ENCODE peak calls at places on chromosome 11, in four cellular contexts. One of them, this sample, is unnamed. For H3K4me1 and H3K9me3, the result is how much of the 10 kb centered on the place peaks cover.

GRCh38 chr11:76224461-76225121 is 18.3 kb upstream of the WNT11 start:
- DNase-seq in kidney: peak
- DNase-seq in Peyer's patch: no peak
- DNase-seq in cardiac muscle cell: no peak
- DNase-seq in this sample: no peak

GRCh38 chr11:12411806-12412727 is 34.7 kb downstream of the PARVA start:
- DNase-seq in kidney: peak
- DNase-seq in Peyer's patch: peak
- DNase-seq in cardiac muscle cell: peak
- DNase-seq in this sample: peak

GRCh38 chr11:41044747-41045146 is 414.7 kb downstream of the LRRC4C start:
- DNase-seq in cardiac muscle cell: no peak
- DNase-seq in kidney: no peak
- DNase-seq in Peyer's patch: no peak
- DNase-seq in this sample: no peak

GRCh38 chr11:68118753-68119448 is 2.3 kb downstream of the CHKA start:
- DNase-seq in Peyer's patch: no peak
- DNase-seq in cardiac muscle cell: peak
- DNase-seq in kidney: no peak
- DNase-seq in this sample: no peak

GRCh38 chr11:47403571-47403970 is 4.8 kb upstream of the SLC39A13 start:
- DNase-seq in kidney: no peak
- DNase-seq in Peyer's patch: no peak
- DNase-seq in cardiac muscle cell: no peak
- DNase-seq in this sample: no peak

GRCh38 chr11:70522613-70523311 is 124.4 kb downstream of the CTTN start:
- DNase-seq in Peyer's patch: no peak
- DNase-seq in cardiac muscle cell: no peak
- DNase-seq in kidney: peak
- DNase-seq in this sample: no peak

GRCh38 chr11:86418929-86419328 is 44.2 kb downstream of the CCDC81 start:
- DNase-seq in cardiac muscle cell: no peak
- DNase-seq in kidney: no peak
- DNase-seq in Peyer's patch: no peak
- DNase-seq in this sample: no peak

GRCh38 chr11:85748455-85748891 is 62.5 kb downstream of the SYTL2 start:
- DNase-seq in Peyer's patch: no peak
- DNase-seq in cardiac muscle cell: no peak
- DNase-seq in kidney: no peak
- DNase-seq in this sample: no peak

GRCh38 chr11:110903830-110904229 is 191.6 kb upstream of the ARHGAP20 start:
- DNase-seq in kidney: no peak
- DNase-seq in cardiac muscle cell: peak
- DNase-seq in Peyer's patch: no peak
- DNase-seq in this sample: no peak

GRCh38 chr11:34549271-34549670 is 35.7 kb upstream of the ELF5 start:
- DNase-seq in Peyer's patch: no peak
- DNase-seq in kidney: no peak
- DNase-seq in cardiac muscle cell: no peak
- DNase-seq in this sample: no peak

GRCh38 chr11:78840623-78841022 is 266.0 kb upstream of the NARS2 start:
- DNase-seq in kidney: no peak
- DNase-seq in cardiac muscle cell: peak
- DNase-seq in Peyer's patch: no peak
- DNase-seq in this sample: no peak

GRCh38 chr11:64384981-64385952 is 26.3 kb downstream of the RPS6KA4 start:
- DNase-seq in kidney: no peak
- DNase-seq in cardiac muscle cell: no peak
- DNase-seq in Peyer's patch: no peak
- DNase-seq in this sample: no peak

GRCh38 chr11:132202621-132203020 is 832.2 kb downstream of the NTM start:
- DNase-seq in cardiac muscle cell: no peak
- DNase-seq in Peyer's patch: no peak
- DNase-seq in kidney: no peak
- DNase-seq in this sample: no peak

GRCh38 chr11:121800704-121801516 is 315.1 kb downstream of the BLID start:
- DNase-seq in cardiac muscle cell: peak
- DNase-seq in kidney: no peak
- DNase-seq in Peyer's patch: no peak
- DNase-seq in this sample: no peak

GRCh38 chr11:130478881-130479280 is 30.4 kb downstream of the ADAMTS15 start:
- DNase-seq in cardiac muscle cell: peak
- DNase-seq in kidney: no peak
- DNase-seq in Peyer's patch: no peak
- DNase-seq in this sample: no peak

GRCh38 chr11:126638663-126639062 is 283.2 kb downstream of the ST3GAL4 start:
- DNase-seq in kidney: no peak
- DNase-seq in Peyer's patch: no peak
- DNase-seq in cardiac muscle cell: no peak
- DNase-seq in this sample: no peak

GRCh38 chr11:1012740-1013627 is 23.5 kb downstream of the MUC6 start:
- DNase-seq in kidney: no peak
- DNase-seq in cardiac muscle cell: no peak
- DNase-seq in Peyer's patch: no peak
- DNase-seq in this sample: no peak

GRCh38 chr11:66081505-66081904 is 11.4 kb downstream of the PACS1 start:
- DNase-seq in kidney: no peak
- DNase-seq in cardiac muscle cell: peak
- DNase-seq in Peyer's patch: peak
- DNase-seq in this sample: peak

GRCh38 chr11:46295312-46295995 is 18.0 kb downstream of the CREB3L1 start:
- DNase-seq in cardiac muscle cell: peak
- DNase-seq in kidney: peak
- DNase-seq in Peyer's patch: peak
- DNase-seq in this sample: peak

GRCh38 chr11:124233376-124233775 is 7.5 kb upstream of the OR8G1 start:
- DNase-seq in cardiac muscle cell: no peak
- DNase-seq in Peyer's patch: no peak
- DNase-seq in kidney: no peak
- DNase-seq in this sample: no peak

GRCh38 chr11:844693-845644 is 2.3 kb downstream of the TSPAN4 start:
- DNase-seq in Peyer's patch: peak
- DNase-seq in cardiac muscle cell: peak
- DNase-seq in kidney: peak
- DNase-seq in this sample: peak

GRCh38 chr11:99246199-99246598 is 225.4 kb downstream of the CNTN5 start:
- DNase-seq in cardiac muscle cell: no peak
- DNase-seq in Peyer's patch: no peak
- DNase-seq in kidney: no peak
- DNase-seq in this sample: no peak

GRCh38 chr11:44727373-44728084 is 767 bp downstream of the TSPAN18 start:
- DNase-seq in Peyer's patch: peak
- DNase-seq in cardiac muscle cell: peak
- DNase-seq in kidney: peak
- DNase-seq in this sample: peak

GRCh38 chr11:121039971-121040613 is 16.2 kb downstream of the TBCEL start:
- DNase-seq in Peyer's patch: no peak
- DNase-seq in kidney: no peak
- DNase-seq in cardiac muscle cell: no peak
- DNase-seq in this sample: no peak

GRCh38 chr11:20443596-20443995 is 56.1 kb downstream of the PRMT3 start:
- DNase-seq in cardiac muscle cell: peak
- DNase-seq in kidney: no peak
- DNase-seq in Peyer's patch: no peak
- DNase-seq in this sample: no peak

GRCh38 chr11:64653388-64653973 is 62.5 kb downstream of the SLC22A12 start:
- DNase-seq in cardiac muscle cell: no peak
- DNase-seq in Peyer's patch: no peak
- DNase-seq in kidney: peak
- DNase-seq in this sample: no peak

GRCh38 chr11:28835790-28836189 is 727.6 kb downstream of the METTL15 start:
- DNase-seq in Peyer's patch: no peak
- DNase-seq in kidney: no peak
- DNase-seq in cardiac muscle cell: peak
- DNase-seq in this sample: no peak

GRCh38 chr11:124618863-124619262 is 3.8 kb upstream of the TBRG1 start:
- DNase-seq in kidney: no peak
- DNase-seq in cardiac muscle cell: no peak
- DNase-seq in Peyer's patch: no peak
- DNase-seq in this sample: no peak

GRCh38 chr11:69293819-69294505 is at the start of gene MYEOV:
- DNase-seq in Peyer's patch: peak
- DNase-seq in kidney: peak
- DNase-seq in cardiac muscle cell: peak
- DNase-seq in this sample: peak

GRCh38 chr11:69007978-69008381 is 5.1 kb downstream of the MRGPRF start:
- DNase-seq in cardiac muscle cell: peak
- DNase-seq in kidney: peak
- DNase-seq in Peyer's patch: no peak
- DNase-seq in this sample: peak

GRCh38 chr11:114122668-114123067 is 63.2 kb downstream of the ZBTB16 start:
- DNase-seq in Peyer's patch: no peak
- DNase-seq in cardiac muscle cell: no peak
- DNase-seq in kidney: no peak
- DNase-seq in this sample: no peak

GRCh38 chr11:114124601-114125144 is 65.2 kb downstream of the ZBTB16 start:
- DNase-seq in kidney: no peak
- DNase-seq in cardiac muscle cell: no peak
- DNase-seq in Peyer's patch: no peak
- DNase-seq in this sample: no peak

GRCh38 chr11:114121744-114122504 is 62.4 kb downstream of the ZBTB16 start:
- DNase-seq in Peyer's patch: no peak
- DNase-seq in kidney: no peak
- DNase-seq in cardiac muscle cell: no peak
- DNase-seq in this sample: peak

GRCh38 chr11:114125531-114125930 is 66.0 kb downstream of the ZBTB16 start:
- DNase-seq in Peyer's patch: no peak
- DNase-seq in kidney: no peak
- DNase-seq in cardiac muscle cell: no peak
- DNase-seq in this sample: peak

GRCh38 chr11:114123692-114124330 is 64.3 kb downstream of the ZBTB16 start:
- DNase-seq in kidney: no peak
- DNase-seq in cardiac muscle cell: no peak
- DNase-seq in Peyer's patch: no peak
- DNase-seq in this sample: no peak
- TF ChIP-seq CTCF in kidney: no peak
- TF ChIP-seq CTCF in cardiac muscle cell: no peak
- TF ChIP-seq CTCF in Peyer's patch: no peak
- TF ChIP-seq CTCF in this sample: no peak

GRCh38 chr11:112481893-112482292 is 221.2 kb upstream of the PLET1 start:
- DNase-seq in Peyer's patch: no peak
- DNase-seq in cardiac muscle cell: no peak
- DNase-seq in kidney: no peak
- DNase-seq in this sample: no peak

GRCh38 chr11:112481431-112481830 is 220.8 kb upstream of the PLET1 start:
- DNase-seq in Peyer's patch: no peak
- DNase-seq in kidney: no peak
- DNase-seq in cardiac muscle cell: no peak
- DNase-seq in this sample: no peak

DNA sequence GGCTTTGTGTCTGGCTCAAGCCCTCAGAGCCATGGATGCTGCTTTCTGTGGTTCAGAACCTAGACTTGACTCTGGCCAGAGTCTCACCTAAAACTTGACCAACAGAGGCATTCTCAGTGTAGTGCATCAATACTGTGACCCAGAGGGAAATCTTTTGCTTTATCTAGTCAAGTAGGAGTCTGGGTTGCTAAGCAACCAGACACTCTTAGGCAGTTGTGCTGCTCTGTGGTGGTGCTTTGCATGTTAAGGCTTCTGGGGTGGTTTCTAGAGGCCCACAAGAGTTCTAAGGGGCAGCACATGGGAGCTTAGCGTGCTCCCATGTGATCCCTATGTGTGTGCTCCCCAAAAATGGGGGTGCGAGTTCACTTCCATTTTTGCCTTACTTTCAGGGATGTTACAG is 224.6 kb upstream of the PLET1 start:
- DNase-seq in kidney: no peak
- DNase-seq in cardiac muscle cell: no peak
- DNase-seq in Peyer's patch: no peak
- DNase-seq in this sample: no peak
- H3K4me1 ChIP-seq in kidney: under half
- H3K4me1 ChIP-seq in cardiac muscle cell: under half
- H3K4me1 ChIP-seq in Peyer's patch: under half
- H3K4me1 ChIP-seq in this sample: under half

GRCh38 chr11:58742981-58743880 is 11.5 kb upstream of the GLYAT start:
- DNase-seq in kidney: no peak
- DNase-seq in Peyer's patch: no peak
- DNase-seq in cardiac muscle cell: no peak
- DNase-seq in this sample: no peak

GRCh38 chr11:58742140-58742539 is 10.4 kb upstream of the GLYAT start:
- DNase-seq in kidney: no peak
- DNase-seq in Peyer's patch: no peak
- DNase-seq in cardiac muscle cell: no peak
- DNase-seq in this sample: no peak

GRCh38 chr11:58739725-58740430 is 8.1 kb upstream of the GLYAT start:
- DNase-seq in Peyer's patch: no peak
- DNase-seq in cardiac muscle cell: no peak
- DNase-seq in kidney: no peak
- DNase-seq in this sample: no peak

GRCh38 chr11:58741127-58741526 is 9.4 kb upstream of the GLYAT start:
- DNase-seq in kidney: no peak
- DNase-seq in cardiac muscle cell: no peak
- DNase-seq in Peyer's patch: no peak
- DNase-seq in this sample: no peak

GRCh38 chr11:58740447-58740846 is 8.7 kb upstream of the GLYAT start:
- DNase-seq in Peyer's patch: no peak
- DNase-seq in kidney: no peak
- DNase-seq in cardiac muscle cell: no peak
- DNase-seq in this sample: peak
- H3K9me3 ChIP-seq in Peyer's patch: under half
- H3K9me3 ChIP-seq in kidney: under half
- H3K9me3 ChIP-seq in cardiac muscle cell: under half
- H3K9me3 ChIP-seq in this sample: under half

GRCh38 chr11:43558056-43558455 is 122.5 kb upstream of the HSD17B12 start:
- DNase-seq in cardiac muscle cell: no peak
- DNase-seq in Peyer's patch: no peak
- DNase-seq in kidney: no peak
- DNase-seq in this sample: no peak

GRCh38 chr11:43556892-43557291 is 123.6 kb upstream of the HSD17B12 start:
- DNase-seq in kidney: no peak
- DNase-seq in Peyer's patch: no peak
- DNase-seq in cardiac muscle cell: no peak
- DNase-seq in this sample: no peak

GRCh38 chr11:43558556-43559127 is 121.9 kb upstream of the HSD17B12 start:
- DNase-seq in cardiac muscle cell: no peak
- DNase-seq in kidney: no peak
- DNase-seq in Peyer's patch: no peak
- DNase-seq in this sample: no peak

GRCh38 chr11:43556269-43556668 is 124.3 kb upstream of the HSD17B12 start:
- DNase-seq in kidney: no peak
- DNase-seq in Peyer's patch: no peak
- DNase-seq in cardiac muscle cell: no peak
- DNase-seq in this sample: no peak

GRCh38 chr11:43557553-43558031 is 122.9 kb upstream of the HSD17B12 start:
- DNase-seq in Peyer's patch: no peak
- DNase-seq in kidney: no peak
- DNase-seq in cardiac muscle cell: no peak
- DNase-seq in this sample: no peak
- TF ChIP-seq CTCF in Peyer's patch: no peak
- TF ChIP-seq CTCF in kidney: no peak
- TF ChIP-seq CTCF in cardiac muscle cell: peak
- TF ChIP-seq CTCF in this sample: no peak